ENCODE peak calls at places on chromosomes 13 and 19, in seven cellular contexts. A, N, U, I, J, T and D are unnamed samples.

GRCh38 chr13:48155850-48156249 is 60.9 kb upstream of the MED4 start:
- DNase-seq in I (no peak), J (peak; percentile 23), N (peak; percentile 19), A (peak; percentile 70), U (peak; percentile 79), T (no peak), D (peak; percentile 58)

GRCh38 chr13:113064534-113065405 is 40.8 kb upstream of the F7 start:
- DNase-seq in J (peak; percentile 4), U (peak; percentile 79), I (no peak), A (peak; percentile 95), N (peak; percentile 26), T (no peak), D (peak; percentile 28)

GRCh38 chr13:35086667-35087066 is 144.6 kb downstream of the NBEA start:
- DNase-seq in U (no peak), J (no peak), I (no peak), A (peak; percentile 2), T (no peak), N (peak; percentile 4), D (no peak)

GRCh38 chr13:59997976-59998375 is 165.8 kb downstream of the DIAPH3 start:
- DNase-seq in N (no peak), J (no peak), A (no peak), T (no peak), U (no peak), I (peak; percentile 12), D (no peak)

GRCh38 chr13:39952244-39953233 is 297.1 kb downstream of the COG6 start:
- DNase-seq in U (peak; percentile 70), I (no peak), A (peak; percentile 63), T (no peak), N (no peak), J (no peak), D (no peak)

GRCh38 chr19:1651548-1652394 is 644 bp downstream of the TCF3 start:
- DNase-seq in I (no peak), J (no peak), T (no peak), A (peak; percentile 25), U (peak; percentile 26), N (peak; percentile 77), D (no peak)

GRCh38 chr19:21677696-21678418 is 89.5 kb downstream of the ZNF100 start:
- DNase-seq in N (no peak), I (no peak), J (no peak), U (no peak), A (no peak), T (no peak), D (no peak)

GRCh38 chr19:6006896-6007295 is 29.0 kb upstream of the RANBP3 start:
- DNase-seq in J (no peak), A (no peak), N (no peak), U (no peak), I (no peak), T (no peak), D (no peak)

GRCh38 chr19:5172859-5173577 is 167.6 kb downstream of the PTPRS start:
- DNase-seq in U (peak; percentile 90), T (no peak), A (peak; percentile 98), I (peak; percentile 85), J (peak; percentile 78), N (peak; percentile 99), D (peak; percentile 96)

GRCh38 chr19:38068851-38069250 is 155.2 kb downstream of the DPF1 start:
- DNase-seq in N (peak; percentile 46), I (no peak), J (no peak), A (peak; percentile 27), T (no peak), U (no peak), D (no peak)

GRCh38 chr19:43674630-43674982 is 4.6 kb upstream of the PLAUR start:
- DNase-seq in A (peak; percentile 61), T (no peak), N (peak; percentile 42), I (no peak), J (no peak), U (peak; percentile 58), D (no peak)

GRCh38 chr13:71290963-71291937 is 575.8 kb downstream of the DACH1 start:
- DNase-seq in I (no peak), T (peak; percentile 1), N (peak; percentile 11), U (peak; percentile 11), J (no peak), A (peak; percentile 58), D (no peak)

GRCh38 chr19:29574518-29574917 is 31.6 kb upstream of the POP4 start:
- DNase-seq in N (no peak), I (no peak), J (no peak), T (no peak), A (no peak), U (no peak), D (no peak)

GRCh38 chr19:3062165-3063105 is at the start of gene TLE5:
- DNase-seq in N (peak; percentile 83), U (peak; percentile 47), I (no peak), J (no peak), A (no peak), T (peak; percentile 46), D (no peak)

GRCh38 chr13:50636007-50636704 is 207.3 kb downstream of the DLEU7 start:
- DNase-seq in J (no peak), A (no peak), I (no peak), T (no peak), N (no peak), U (peak; percentile 53), D (no peak)

GRCh38 chr13:51502206-51502651 is 49.4 kb upstream of the INTS6 start:
- DNase-seq in A (peak; percentile 74), U (no peak), N (peak; percentile 73), J (no peak), I (no peak), T (no peak), D (no peak)

GRCh38 chr19:16025108-16026101 is 50.9 kb upstream of the TPM4 start:
- DNase-seq in T (no peak), A (peak; percentile 86), U (peak; percentile 61), J (no peak), I (peak; percentile 14), N (peak; percentile 92), D (peak; percentile 16)

DNA sequence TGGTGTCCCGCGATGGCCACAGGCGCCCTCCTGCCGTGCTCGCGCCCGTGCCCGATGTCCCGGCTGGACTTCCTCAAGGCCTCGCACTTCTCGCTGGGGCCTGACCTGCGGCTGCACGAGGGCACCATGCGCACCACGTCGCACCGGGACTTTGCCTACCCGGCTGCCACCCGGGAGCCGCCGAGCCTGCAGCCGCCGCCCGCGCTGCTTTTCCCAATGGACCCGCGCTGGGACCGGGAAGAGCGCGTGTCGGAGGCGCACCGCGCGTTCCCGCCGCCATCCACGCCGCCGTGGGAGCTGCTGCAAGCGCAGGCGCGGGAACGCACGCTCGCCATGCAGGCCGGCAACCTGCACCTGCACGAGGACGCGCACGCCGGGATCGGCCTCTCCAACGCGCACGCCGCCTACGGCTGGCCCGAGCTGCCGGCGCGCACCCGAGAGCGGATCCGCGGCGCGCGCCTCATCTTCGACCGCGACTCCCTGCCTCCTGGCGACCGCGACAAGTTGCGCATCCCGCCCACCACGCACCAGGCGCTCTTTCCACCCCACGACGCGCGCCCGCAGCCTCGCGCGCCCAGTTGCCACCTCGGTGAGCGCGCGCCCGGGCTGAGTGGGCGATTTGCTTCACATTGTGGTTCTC is 12.1 kb upstream of the PEX11G start:
- DNase-seq in A (peak; percentile 29), I (no peak), N (peak; percentile 68), J (no peak), U (no peak), T (no peak), D (no peak)
- TF ChIP-seq CTCF in A (no peak), I (no peak), N (no peak), J (no peak), U (no peak), T (no peak), D (no peak)

GRCh38 chr13:33514362-33514761 is 228.8 kb upstream of the STARD13 start:
- DNase-seq in I (no peak), N (no peak), T (no peak), A (no peak), U (no peak), J (no peak), D (no peak)

GRCh38 chr13:33512880-33513554 is 227.5 kb upstream of the STARD13 start:
- DNase-seq in A (no peak), T (no peak), U (no peak), N (no peak), I (no peak), J (no peak), D (no peak)

GRCh38 chr13:33509642-33510229 is 224.2 kb upstream of the STARD13 start:
- DNase-seq in I (no peak), N (peak; percentile 61), T (no peak), U (peak; percentile 90), A (peak; percentile 62), J (no peak), D (no peak)

GRCh38 chr13:33508060-33508459 is 222.5 kb upstream of the STARD13 start:
- DNase-seq in A (no peak), I (no peak), T (no peak), N (no peak), J (no peak), U (no peak), D (no peak)

GRCh38 chr13:33510350-33510749 is 224.8 kb upstream of the STARD13 start:
- DNase-seq in N (no peak), T (no peak), J (no peak), I (no peak), A (no peak), U (no peak), D (no peak)
- H3K4me3 ChIP-seq in N (no peak overlapping the region), T (no peak overlapping the region), J (no peak overlapping the region), I (no peak overlapping the region), A (no peak overlapping the region), U (no peak overlapping the region), D (no peak overlapping the region)

DNA sequence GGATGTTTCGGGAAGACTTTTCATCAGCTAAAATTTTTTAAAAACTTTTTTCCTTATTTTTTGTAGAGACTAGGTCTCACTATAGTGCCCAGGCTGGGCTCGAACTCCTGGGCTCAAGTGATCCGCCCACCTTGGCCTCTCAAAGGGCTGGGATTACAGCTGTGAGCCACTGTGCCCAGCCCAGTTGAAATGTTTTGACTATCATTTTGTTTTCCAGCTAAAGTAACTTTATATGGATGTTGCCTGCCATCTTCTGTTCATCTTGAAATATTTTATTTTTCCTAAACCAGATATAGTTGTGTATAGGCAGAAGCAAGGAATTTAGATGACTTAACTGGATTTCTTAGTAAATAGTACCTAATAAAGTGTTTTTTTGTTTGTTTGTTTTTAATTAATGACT is 7.0 kb downstream of the CAB39L start:
- DNase-seq in T (no peak), A (peak; percentile 79), I (no peak), U (peak; percentile 70), J (no peak), N (peak; percentile 69), D (no peak)
- TF ChIP-seq CTCF in T (no peak), A (peak; percentile 19), I (no peak), U (no peak), J (no peak), N (no peak), D (peak; percentile 21)

GRCh38 chr19:41926028-41926860 is 2.0 kb downstream of the ERFL start:
- DNase-seq in I (no peak), J (no peak), N (no peak), T (no peak), U (no peak), A (no peak), D (no peak)

GRCh38 chr19:41928221-41928683 is at the start of gene ERFL:
- DNase-seq in I (no peak), T (no peak), U (no peak), A (no peak), N (no peak), J (no peak), D (no peak)

GRCh38 chr19:41925208-41926003 is 2.8 kb downstream of the ERFL start:
- DNase-seq in J (no peak), U (no peak), I (no peak), N (no peak), A (no peak), T (no peak), D (no peak)

GRCh38 chr19:41927810-41928192 is 448 bp downstream of the ERFL start:
- DNase-seq in U (no peak), A (no peak), T (no peak), I (no peak), J (no peak), N (no peak), D (no peak)

GRCh38 chr19:41926861-41927809 is 1.1 kb downstream of the ERFL start:
- DNase-seq in T (no peak), I (no peak), N (no peak), A (no peak), U (no peak), J (no peak), D (no peak)
- H3K4me3 ChIP-seq in T (no peak overlapping the region), I (no peak overlapping the region), N (no peak overlapping the region), A (no peak overlapping the region), U (no peak overlapping the region), J (peak overlapping the region; percentile 30), D (no peak overlapping the region)